ENCODE peak calls at places on chromosomes 12 and 14, in four cellular contexts. One of them, this sample, is unnamed.

GRCh38 chr12:118326971-118327370 is 45.7 kb downstream of the TAOK3 start:
- DNase-seq in uterus: no peak
- DNase-seq in WTC11: no peak
- DNase-seq in gastrocnemius medialis: no peak
- DNase-seq in this sample: no peak

GRCh38 chr14:104282332-104283196 is 144.2 kb downstream of the KIF26A start:
- DNase-seq in uterus: peak; percentile 9
- DNase-seq in WTC11: peak; percentile 6
- DNase-seq in gastrocnemius medialis: no peak
- DNase-seq in this sample: peak; percentile 87

GRCh38 chr12:100716949-100717732 is 77.4 kb upstream of the ANO4 start:
- DNase-seq in uterus: no peak
- DNase-seq in WTC11: peak; percentile 62
- DNase-seq in gastrocnemius medialis: no peak
- DNase-seq in this sample: no peak

GRCh38 chr14:23861666-23862065 is 91.9 kb upstream of the DHRS4 start:
- DNase-seq in uterus: no peak
- DNase-seq in WTC11: no peak
- DNase-seq in gastrocnemius medialis: no peak
- DNase-seq in this sample: no peak

GRCh38 chr14:24965934-24966593 is 83.9 kb downstream of the STXBP6 start:
- DNase-seq in uterus: no peak
- DNase-seq in WTC11: no peak
- DNase-seq in gastrocnemius medialis: peak; percentile 49
- DNase-seq in this sample: no peak

GRCh38 chr12:53995311-53996187 is 4.4 kb upstream of the HOXC9 start:
- DNase-seq in uterus: peak; percentile 75
- DNase-seq in WTC11: peak; percentile 76
- DNase-seq in gastrocnemius medialis: peak; percentile 95
- DNase-seq in this sample: no peak

GRCh38 chr12:66529934-66530333 is 148.9 kb downstream of the GRIP1 start:
- DNase-seq in uterus: no peak
- DNase-seq in WTC11: no peak
- DNase-seq in gastrocnemius medialis: no peak
- DNase-seq in this sample: no peak

GRCh38 chr14:91609183-91609582 is 99.1 kb upstream of the PPP4R3A start:
- DNase-seq in uterus: no peak
- DNase-seq in WTC11: no peak
- DNase-seq in gastrocnemius medialis: no peak
- DNase-seq in this sample: no peak

GRCh38 chr12:3315201-3315661 is 175.8 kb upstream of the PRMT8 start:
- DNase-seq in uterus: peak; percentile 77
- DNase-seq in WTC11: no peak
- DNase-seq in gastrocnemius medialis: peak; percentile 57
- DNase-seq in this sample: no peak

GRCh38 chr14:91985521-91986255 is 38.2 kb upstream of the FBLN5 start:
- DNase-seq in uterus: no peak
- DNase-seq in WTC11: no peak
- DNase-seq in gastrocnemius medialis: no peak
- DNase-seq in this sample: no peak

GRCh38 chr14:35122696-35123387 is 490 bp downstream of the PRORP start:
- DNase-seq in uterus: no peak
- DNase-seq in WTC11: no peak
- DNase-seq in gastrocnemius medialis: peak; percentile 35
- DNase-seq in this sample: no peak

GRCh38 chr12:80937391-80938238 is at the start of gene LIN7A:
- DNase-seq in uterus: peak; percentile 47
- DNase-seq in WTC11: peak; percentile 60
- DNase-seq in gastrocnemius medialis: peak; percentile 16
- DNase-seq in this sample: no peak

GRCh38 chr12:122980192-122981035 is at the start of gene ARL6IP4:
- DNase-seq in uterus: peak; percentile 61
- DNase-seq in WTC11: peak; percentile 47
- DNase-seq in gastrocnemius medialis: no peak
- DNase-seq in this sample: no peak

GRCh38 chr12:65496617-65497016 is 218.1 kb downstream of the MSRB3 start:
- DNase-seq in uterus: no peak
- DNase-seq in WTC11: no peak
- DNase-seq in gastrocnemius medialis: peak; percentile 35
- DNase-seq in this sample: no peak

GRCh38 chr14:103140316-103141109 is 17.3 kb downstream of the TNFAIP2 start:
- DNase-seq in uterus: no peak
- DNase-seq in WTC11: no peak
- DNase-seq in gastrocnemius medialis: no peak
- DNase-seq in this sample: no peak

GRCh38 chr14:91330846-91331245 is 86.3 kb upstream of the GPR68 start:
- DNase-seq in uterus: no peak
- DNase-seq in WTC11: no peak
- DNase-seq in gastrocnemius medialis: no peak
- DNase-seq in this sample: no peak

GRCh38 chr12:68462799-68463198 is 130.6 kb upstream of the MDM1 start:
- DNase-seq in uterus: no peak
- DNase-seq in WTC11: no peak
- DNase-seq in gastrocnemius medialis: no peak
- DNase-seq in this sample: no peak

GRCh38 chr12:48980953-48981756 is 3.0 kb downstream of the WNT1 start:
- DNase-seq in uterus: no peak
- DNase-seq in WTC11: peak; percentile 65
- DNase-seq in gastrocnemius medialis: no peak
- DNase-seq in this sample: no peak

GRCh38 chr12:95805864-95806669 is 15.5 kb upstream of the NTN4 start:
- DNase-seq in uterus: no peak
- DNase-seq in WTC11: no peak
- DNase-seq in gastrocnemius medialis: peak; percentile 41
- DNase-seq in this sample: no peak

GRCh38 chr12:94872671-94873367 is 130.7 kb downstream of the NDUFA12 start:
- DNase-seq in uterus: peak; percentile 17
- DNase-seq in WTC11: peak; percentile 29
- DNase-seq in gastrocnemius medialis: no peak
- DNase-seq in this sample: peak; percentile 79

GRCh38 chr12:110794623-110795280 is 52.0 kb upstream of the CCDC63 start:
- DNase-seq in uterus: peak; percentile 35
- DNase-seq in WTC11: no peak
- DNase-seq in gastrocnemius medialis: peak; percentile 44
- DNase-seq in this sample: no peak

GRCh38 chr14:68733086-68733621 is 59.7 kb downstream of the ZFP36L1 start:
- DNase-seq in uterus: no peak
- DNase-seq in WTC11: no peak
- DNase-seq in gastrocnemius medialis: peak; percentile 37
- DNase-seq in this sample: no peak

GRCh38 chr14:106845286-106846087 is 1319.1 kb downstream of the TMEM121 start:
- DNase-seq in uterus: peak; percentile 30
- DNase-seq in WTC11: no peak
- DNase-seq in gastrocnemius medialis: no peak
- DNase-seq in this sample: no peak

GRCh38 chr12:101933866-101934514 is 56.6 kb downstream of the DRAM1 start:
- DNase-seq in uterus: no peak
- DNase-seq in WTC11: no peak
- DNase-seq in gastrocnemius medialis: peak; percentile 61
- DNase-seq in this sample: no peak

GRCh38 chr14:73661872-73662271 is 17.1 kb downstream of the DNAL1 start:
- DNase-seq in uterus: no peak
- DNase-seq in WTC11: no peak
- DNase-seq in gastrocnemius medialis: no peak
- DNase-seq in this sample: no peak

GRCh38 chr12:43648636-43649035 is 96.6 kb upstream of the ADAMTS20 start:
- DNase-seq in uterus: no peak
- DNase-seq in WTC11: no peak
- DNase-seq in gastrocnemius medialis: no peak
- DNase-seq in this sample: no peak

GRCh38 chr12:106030210-106031175 is 108.3 kb downstream of the NUAK1 start:
- DNase-seq in uterus: peak; percentile 19
- DNase-seq in WTC11: no peak
- DNase-seq in gastrocnemius medialis: no peak
- DNase-seq in this sample: no peak

GRCh38 chr14:37171678-37172023 is 755 bp downstream of the SLC25A21 start:
- DNase-seq in uterus: no peak
- DNase-seq in WTC11: no peak
- DNase-seq in gastrocnemius medialis: no peak
- DNase-seq in this sample: no peak

GRCh38 chr12:128705140-128705539 is 118.6 kb downstream of the SLC15A4 start:
- DNase-seq in uterus: no peak
- DNase-seq in WTC11: no peak
- DNase-seq in gastrocnemius medialis: no peak
- DNase-seq in this sample: no peak

GRCh38 chr14:92751819-92752218 is 3.4 kb upstream of the LGMN start:
- DNase-seq in uterus: no peak
- DNase-seq in WTC11: no peak
- DNase-seq in gastrocnemius medialis: no peak
- DNase-seq in this sample: no peak

GRCh38 chr12:12088147-12088546 is 17.4 kb downstream of the BCL2L14 start:
- DNase-seq in uterus: no peak
- DNase-seq in WTC11: no peak
- DNase-seq in gastrocnemius medialis: no peak
- DNase-seq in this sample: no peak

GRCh38 chr14:68762944-68763831 is 29.7 kb downstream of the ZFP36L1 start:
- DNase-seq in uterus: peak; percentile 95
- DNase-seq in WTC11: peak; percentile 66
- DNase-seq in gastrocnemius medialis: peak; percentile 14
- DNase-seq in this sample: no peak

GRCh38 chr12:75591628-75592027 is 80.2 kb upstream of the KRR1 start:
- DNase-seq in uterus: no peak
- DNase-seq in WTC11: no peak
- DNase-seq in gastrocnemius medialis: no peak
- DNase-seq in this sample: no peak

GRCh38 chr12:132516064-132517012 is 26.4 kb downstream of the FBRSL1 start:
- DNase-seq in uterus: no peak
- DNase-seq in WTC11: no peak
- DNase-seq in gastrocnemius medialis: no peak
- DNase-seq in this sample: no peak

GRCh38 chr14:56150645-56151345 is 32.6 kb downstream of the PELI2 start:
- DNase-seq in uterus: no peak
- DNase-seq in WTC11: no peak
- DNase-seq in gastrocnemius medialis: no peak
- DNase-seq in this sample: no peak

GRCh38 chr14:50846171-50846880 is 15.4 kb upstream of the NIN start:
- DNase-seq in uterus: no peak
- DNase-seq in WTC11: no peak
- DNase-seq in gastrocnemius medialis: no peak
- DNase-seq in this sample: no peak

GRCh38 chr12:50182461-50182860 is 15.3 kb upstream of the CERS5 start:
- DNase-seq in uterus: no peak
- DNase-seq in WTC11: no peak
- DNase-seq in gastrocnemius medialis: no peak
- DNase-seq in this sample: no peak
- TF ChIP-seq CTCF in uterus: no peak
- TF ChIP-seq CTCF in WTC11: no peak
- TF ChIP-seq CTCF in gastrocnemius medialis: no peak
- TF ChIP-seq CTCF in this sample: peak; percentile 66

GRCh38 chr12:51921017-51921725 is 13.9 kb downstream of the ACVRL1 start:
- DNase-seq in uterus: no peak
- DNase-seq in WTC11: no peak
- DNase-seq in gastrocnemius medialis: peak; percentile 50
- DNase-seq in this sample: peak; percentile 37

GRCh38 chr12:51923506-51924365 is 16.4 kb downstream of the ACVRL1 start:
- DNase-seq in uterus: peak; percentile 72
- DNase-seq in WTC11: peak; percentile 79
- DNase-seq in gastrocnemius medialis: peak; percentile 53
- DNase-seq in this sample: no peak

GRCh38 chr12:51922146-51922545 is 14.8 kb downstream of the ACVRL1 start:
- DNase-seq in uterus: no peak
- DNase-seq in WTC11: no peak
- DNase-seq in gastrocnemius medialis: no peak
- DNase-seq in this sample: no peak

GRCh38 chr12:51924551-51925399 is 17.5 kb downstream of the ACVRL1 start:
- DNase-seq in uterus: no peak
- DNase-seq in WTC11: no peak
- DNase-seq in gastrocnemius medialis: no peak
- DNase-seq in this sample: no peak

GRCh38 chr12:51922762-51923505 is 15.6 kb downstream of the ACVRL1 start:
- DNase-seq in uterus: peak; percentile 54
- DNase-seq in WTC11: no peak
- DNase-seq in gastrocnemius medialis: peak; percentile 65
- DNase-seq in this sample: no peak
- TF ChIP-seq CTCF in uterus: no peak
- TF ChIP-seq CTCF in WTC11: no peak
- TF ChIP-seq CTCF in gastrocnemius medialis: no peak
- TF ChIP-seq CTCF in this sample: no peak

GRCh38 chr14:100905166-100905565 is 1.6 kb upstream of the RTL1 start:
- DNase-seq in uterus: no peak
- DNase-seq in WTC11: no peak
- DNase-seq in gastrocnemius medialis: no peak
- DNase-seq in this sample: peak; percentile 60

GRCh38 chr14:100902792-100903191 is 730 bp downstream of the RTL1 start:
- DNase-seq in uterus: no peak
- DNase-seq in WTC11: peak; percentile 10
- DNase-seq in gastrocnemius medialis: no peak
- DNase-seq in this sample: no peak

GRCh38 chr14:100906420-100906819 is 2.9 kb upstream of the RTL1 start:
- DNase-seq in uterus: no peak
- DNase-seq in WTC11: peak; percentile 61
- DNase-seq in gastrocnemius medialis: no peak
- DNase-seq in this sample: peak; percentile 51

GRCh38 chr14:100903672-100904185 is at the start of gene RTL1:
- DNase-seq in uterus: no peak
- DNase-seq in WTC11: no peak
- DNase-seq in gastrocnemius medialis: no peak
- DNase-seq in this sample: peak; percentile 64

GRCh38 chr14:100904307-100905019 is 941 bp upstream of the RTL1 start:
- DNase-seq in uterus: no peak
- DNase-seq in WTC11: peak; percentile 75
- DNase-seq in gastrocnemius medialis: no peak
- DNase-seq in this sample: peak; percentile 76
- TF ChIP-seq CTCF in uterus: no peak
- TF ChIP-seq CTCF in WTC11: no peak
- TF ChIP-seq CTCF in gastrocnemius medialis: no peak
- TF ChIP-seq CTCF in this sample: peak; percentile 76

DNA sequence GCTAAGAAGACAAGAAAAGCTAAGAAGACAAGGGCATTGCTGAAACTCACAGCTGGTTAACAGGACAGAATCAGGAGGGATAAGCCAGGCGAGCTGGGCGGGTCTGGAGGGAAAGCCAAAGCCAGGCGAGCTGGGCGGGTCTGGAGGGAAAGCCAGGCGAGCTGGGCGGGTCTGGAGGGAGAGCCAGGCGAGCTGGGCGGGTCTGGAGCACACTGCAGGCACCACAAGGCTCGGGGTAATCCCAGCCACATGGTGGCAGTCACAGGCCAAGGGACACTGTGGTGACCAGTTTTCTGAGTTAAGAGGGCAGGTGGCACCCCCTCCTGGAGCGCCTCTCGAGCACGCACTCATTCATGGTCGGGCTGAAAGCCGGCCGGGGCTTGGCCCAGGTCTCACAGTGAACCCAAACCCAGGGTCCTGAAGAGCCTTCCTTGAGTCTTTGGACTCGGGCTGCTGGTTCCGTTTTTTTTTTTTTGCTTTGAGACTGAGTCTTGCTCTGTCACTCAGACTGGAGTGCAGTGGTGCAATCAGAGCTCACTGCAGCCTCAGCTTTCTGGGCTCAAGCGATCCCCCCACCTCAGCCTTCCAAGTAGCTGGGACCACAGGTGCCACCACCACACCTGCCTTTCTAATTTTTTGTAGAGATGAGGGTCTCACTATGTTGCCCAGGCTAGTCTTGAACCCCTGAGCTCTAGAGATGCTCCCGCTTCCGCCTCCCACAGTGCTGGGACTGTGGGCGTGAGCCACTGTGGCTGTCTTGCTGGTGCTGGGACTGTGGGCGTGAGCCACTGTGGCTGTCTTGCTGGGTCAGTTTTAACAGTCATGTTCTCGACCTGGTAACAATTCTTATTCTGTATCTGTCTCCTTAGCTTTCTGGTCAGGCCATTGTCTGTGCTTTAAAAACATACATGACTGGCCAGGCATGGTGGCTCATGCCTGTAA is 40.2 kb downstream of the HSP90AA1 start:
- DNase-seq in uterus: peak; percentile 85
- DNase-seq in WTC11: peak; percentile 93
- DNase-seq in gastrocnemius medialis: peak; percentile 93
- DNase-seq in this sample: no peak
- TF ChIP-seq CTCF in uterus: peak; percentile 34
- TF ChIP-seq CTCF in WTC11: no peak
- TF ChIP-seq CTCF in gastrocnemius medialis: peak; percentile 53
- TF ChIP-seq CTCF in this sample: peak; percentile 54